ENCODE peak calls at places on chromosomes 4 and X, in four cellular contexts. X is HepG2, Q is K562, T is GM12878. H is an unnamed sample.

GRCh38 chrX:154051210-154051810 is 31.6 kb upstream of the IRAK1 start:
- DNase-seq in X (peak), Q (peak), T (no peak), H (peak)

GRCh38 chrX:57900961-57901360 is 9.3 kb downstream of the ZXDA start:
- DNase-seq in X (no peak), Q (no peak), T (no peak), H (no peak)

GRCh38 chr4:123217676-123218075 is 178.9 kb upstream of the SPRY1 start:
- DNase-seq in X (no peak), Q (no peak), T (no peak), H (no peak)

GRCh38 chrX:11172413-11172812 is 61.3 kb downstream of the HCCS start:
- DNase-seq in X (no peak), Q (no peak), T (no peak), H (no peak)

GRCh38 chrX:68896581-68896980 is 67.8 kb downstream of the EFNB1 start:
- DNase-seq in X (no peak), Q (no peak), T (no peak), H (no peak)

GRCh38 chrX:139770366-139770765 is 62.4 kb upstream of the MCF2 start:
- DNase-seq in X (no peak), Q (no peak), T (no peak), H (no peak)

GRCh38 chr4:138798404-138798803 is 217.2 kb upstream of the NOCT start:
- DNase-seq in X (no peak), Q (no peak), T (no peak), H (no peak)

GRCh38 chr4:156999175-156999517 is 27.5 kb upstream of the PDGFC start:
- DNase-seq in X (peak), Q (no peak), T (no peak), H (no peak)

GRCh38 chr4:21469438-21470032 is 479.0 kb downstream of the KCNIP4 start:
- DNase-seq in X (peak), Q (no peak), T (no peak), H (no peak)

GRCh38 chrX:20623448-20623847 is 356.7 kb upstream of the RPS6KA3 start:
- DNase-seq in X (no peak), Q (no peak), T (no peak), H (no peak)

GRCh38 chr4:76704133-76704881 is 193.6 kb downstream of the SOWAHB start:
- DNase-seq in X (no peak), Q (no peak), T (no peak), H (no peak)

GRCh38 chrX:134171661-134172587 is 65.1 kb upstream of the CCDC160 start:
- DNase-seq in X (no peak), Q (no peak), T (no peak), H (peak)

GRCh38 chrX:132651411-132652086 is 162.7 kb upstream of the MBNL3 start:
- DNase-seq in X (no peak), Q (no peak), T (no peak), H (peak)

GRCh38 chr4:140312101-140312500 is 61.3 kb upstream of the SCOC start:
- DNase-seq in X (no peak), Q (no peak), T (no peak), H (no peak)

GRCh38 chr4:140305053-140305452 is 68.4 kb upstream of the SCOC start:
- DNase-seq in X (no peak), Q (no peak), T (no peak), H (no peak)

GRCh38 chr4:140309124-140309870 is 64.1 kb upstream of the SCOC start:
- DNase-seq in X (no peak), Q (no peak), T (no peak), H (peak)

GRCh38 chr4:140308366-140309123 is 64.9 kb upstream of the SCOC start:
- DNase-seq in X (no peak), Q (peak), T (no peak), H (no peak)
- TF ChIP-seq ETV6 in X (no peak), Q (no peak), T (no peak), H (no peak)

GRCh38 chr4:153401501-153401900 is 57.0 kb downstream of the MND1 start:
- DNase-seq in X (no peak), Q (no peak), T (no peak), H (no peak)

GRCh38 chr4:153402366-153402765 is 57.9 kb downstream of the MND1 start:
- DNase-seq in X (no peak), Q (no peak), T (no peak), H (no peak)

GRCh38 chr4:153399358-153399757 is 54.9 kb downstream of the MND1 start:
- DNase-seq in X (no peak), Q (no peak), T (no peak), H (no peak)

GRCh38 chr4:153394945-153395344 is 50.5 kb downstream of the MND1 start:
- DNase-seq in X (no peak), Q (no peak), T (no peak), H (no peak)

GRCh38 chr4:153398713-153399112 is 54.2 kb downstream of the MND1 start:
- DNase-seq in X (no peak), Q (no peak), T (no peak), H (no peak)
- TF ChIP-seq ATF3 in X (no peak), Q (no peak), T (no peak), H (no peak)

DNA sequence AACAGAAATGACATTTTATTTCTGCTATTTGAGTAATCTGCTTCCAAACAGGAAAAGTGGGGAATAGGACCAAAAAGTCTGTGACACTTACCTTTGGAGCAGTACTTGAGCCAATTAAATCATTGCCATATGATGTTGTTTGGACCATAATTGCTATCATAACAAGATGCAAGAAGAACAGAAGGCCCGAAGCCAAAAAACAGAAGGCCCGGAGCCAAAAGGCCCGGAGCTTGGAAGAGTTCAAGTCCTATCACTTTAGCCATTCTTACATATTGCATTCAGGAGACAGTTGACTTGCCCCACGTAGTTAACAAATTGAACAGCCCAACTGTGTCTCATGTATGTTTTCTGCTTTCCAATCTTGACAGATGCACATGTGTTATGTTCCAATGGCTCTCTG is 285.6 kb downstream of the ARHGAP24 start:
- DNase-seq in X (no peak), Q (no peak), T (no peak), H (no peak)
- TF ChIP-seq ETV6 in X (no peak), Q (no peak), T (no peak), H (no peak)

GRCh38 chr4:67634741-67635140 is 66.2 kb downstream of the UBA6 start:
- DNase-seq in X (no peak), Q (no peak), T (no peak), H (no peak)
- TF ChIP-seq ATF3 in X (no peak), Q (no peak), T (no peak), H (no peak)

GRCh38 chr4:144572660-144573059 is 73.3 kb upstream of the HHIP start:
- DNase-seq in X (peak), Q (peak), T (no peak), H (peak)

GRCh38 chr4:144574004-144574403 is 72.0 kb upstream of the HHIP start:
- DNase-seq in X (no peak), Q (no peak), T (no peak), H (no peak)

GRCh38 chr4:144578681-144579080 is 67.3 kb upstream of the HHIP start:
- DNase-seq in X (no peak), Q (no peak), T (no peak), H (no peak)

GRCh38 chr4:144574509-144574908 is 71.4 kb upstream of the HHIP start:
- DNase-seq in X (no peak), Q (no peak), T (no peak), H (no peak)

GRCh38 chr4:144575181-144575580 is 70.8 kb upstream of the HHIP start:
- DNase-seq in X (no peak), Q (no peak), T (no peak), H (no peak)
- TF ChIP-seq ETV6 in X (no peak), Q (no peak), T (no peak), H (no peak)

GRCh38 chr4:86421461-86421860 is 61.6 kb upstream of the MAPK10 start:
- DNase-seq in X (no peak), Q (no peak), T (no peak), H (no peak)
- TF ChIP-seq ATF3 in X (no peak), Q (no peak), T (no peak), H (no peak)

GRCh38 chrX:122583526-122583925 is 600.6 kb upstream of the GRIA3 start:
- DNase-seq in X (no peak), Q (no peak), T (no peak), H (no peak)
- TF ChIP-seq ETV6 in X (no peak), Q (no peak), T (no peak), H (no peak)

DNA sequence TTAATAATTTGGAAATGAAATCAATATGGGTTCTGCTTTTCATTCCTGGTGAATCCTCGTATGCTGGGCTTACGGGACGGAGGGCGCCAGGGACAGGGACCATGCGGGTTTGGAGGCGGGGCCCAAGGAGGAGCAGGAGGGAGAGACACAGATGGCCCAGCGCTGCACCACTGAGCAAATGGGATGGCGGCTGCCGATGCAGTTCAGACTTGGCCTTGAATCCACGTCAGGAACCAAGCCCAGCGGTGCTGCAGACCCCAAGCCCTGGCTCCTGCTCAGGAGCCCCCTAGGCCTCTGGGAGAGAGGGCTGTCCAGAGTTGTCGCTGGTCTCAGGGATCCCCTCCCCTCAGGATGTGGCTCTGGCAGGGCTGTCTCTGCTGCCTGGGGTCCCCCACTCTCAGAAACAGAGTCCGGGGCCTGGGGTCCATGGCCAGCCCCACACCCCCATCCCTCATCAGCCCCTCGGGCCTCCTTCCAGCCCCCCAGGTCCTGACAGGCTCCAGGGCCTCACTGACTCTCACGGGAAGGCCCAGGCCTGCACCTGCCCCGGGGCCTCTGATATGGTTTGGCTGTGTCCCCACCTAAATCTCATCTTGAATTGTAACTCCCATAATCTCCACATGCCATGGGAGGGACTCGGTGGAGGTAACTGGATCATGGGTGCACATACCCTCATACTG is 75.2 kb downstream of the FAM53A start:
- DNase-seq in X (no peak), Q (no peak), T (no peak), H (no peak)
- TF ChIP-seq ATF3 in X (no peak), Q (no peak), T (no peak), H (no peak)

H was measured in WTC11.